ENCODE peak calls at places on chromosomes 16 and 17, in five cellular contexts. P is AG08395, I is GM12892, N is GM19239, D is left colon. J is an unnamed sample.

GRCh38 chr17:59221159-59221847 is 992 bp downstream of the GDPD1 start:
- DNase-seq in P (no peak), I (no peak), N (no peak), D (no peak), J (no peak)

GRCh38 chr17:43169561-43170139 is 1.4 kb upstream of the NBR1 start:
- DNase-seq in P (no peak), I (peak; percentile 32), N (no peak), D (peak; percentile 51), J (peak; percentile 26)

GRCh38 chr17:64608571-64608981 is 53.5 kb downstream of the SMURF2 start:
- DNase-seq in P (no peak), I (no peak), N (no peak), D (no peak), J (no peak)

GRCh38 chr16:79267781-79268180 is 332.8 kb downstream of the MAF start:
- DNase-seq in P (no peak), I (no peak), N (no peak), D (no peak), J (no peak)

GRCh38 chr17:65191805-65192740 is 54.9 kb downstream of the RGS9 start:
- DNase-seq in P (peak; percentile 53), I (no peak), N (no peak), D (no peak), J (no peak)

GRCh38 chr16:30637952-30638351 is 12.8 kb upstream of the PRR14 start:
- DNase-seq in P (peak; percentile 49), I (no peak), N (no peak), D (no peak), J (peak; percentile 74)

GRCh38 chr16:47143329-47143676 is 442 bp downstream of the NETO2 start:
- DNase-seq in P (peak; percentile 45), I (peak; percentile 74), N (peak; percentile 85), D (peak; percentile 75), J (peak; percentile 75)

GRCh38 chr17:74271902-74272563 is 2.0 kb upstream of the DNAI2 start:
- DNase-seq in P (no peak), I (no peak), N (no peak), D (no peak), J (no peak)

GRCh38 chr17:27321372-27321771 is 27.5 kb downstream of the WSB1 start:
- DNase-seq in P (no peak), I (no peak), N (no peak), D (no peak), J (no peak)

GRCh38 chr16:11801481-11802021 is 4.5 kb upstream of the ZC3H7A start:
- DNase-seq in P (peak; percentile 27), I (no peak), N (no peak), D (no peak), J (no peak)

GRCh38 chr17:75490173-75490743 is 25.1 kb downstream of the CASKIN2 start:
- DNase-seq in P (no peak), I (no peak), N (no peak), D (peak; percentile 71), J (no peak)

GRCh38 chr17:65027305-65027704 is 29.2 kb downstream of the GNA13 start:
- DNase-seq in P (peak; percentile 45), I (peak; percentile 31), N (no peak), D (no peak), J (peak; percentile 17)

GRCh38 chr16:29909398-29909797 is 9.1 kb downstream of the ASPHD1 start:
- DNase-seq in P (no peak), I (no peak), N (no peak), D (no peak), J (no peak)

GRCh38 chr16:71421911-71422310 is 19.9 kb downstream of the TLE7 start:
- DNase-seq in P (no peak), I (no peak), N (no peak), D (peak; percentile 35), J (peak; percentile 28)

GRCh38 chr17:64736804-64737492 is 74.8 kb upstream of the SMURF2 start:
- DNase-seq in P (no peak), I (no peak), N (no peak), D (peak; percentile 55), J (peak; percentile 32)

GRCh38 chr17:83171661-83172060 is 92.3 kb downstream of the METRNL start:
- DNase-seq in P (peak; percentile 56), I (no peak), N (no peak), D (peak; percentile 5), J (no peak)

GRCh38 chr16:2963611-2964415 is at the start of gene KREMEN2:
- DNase-seq in P (no peak), I (no peak), N (no peak), D (peak; percentile 29), J (peak; percentile 96)

GRCh38 chr17:71503710-71504471 is 616.9 kb upstream of the SOX9 start:
- DNase-seq in P (no peak), I (no peak), N (no peak), D (no peak), J (no peak)

GRCh38 chr16:19907161-19907992 is 22.7 kb upstream of the GPRC5B start:
- DNase-seq in P (peak; percentile 85), I (peak; percentile 58), N (peak; percentile 61), D (peak; percentile 49), J (peak; percentile 90)

GRCh38 chr17:59840908-59841666 is 51.7 kb downstream of the TUBD1 start:
- DNase-seq in P (no peak), I (no peak), N (no peak), D (no peak), J (no peak)

GRCh38 chr17:82062076-82062983 is 3.3 kb downstream of the DUS1L start:
- DNase-seq in P (no peak), I (no peak), N (no peak), D (no peak), J (no peak)

GRCh38 chr17:69499301-69499700 is 84.8 kb downstream of the MAP2K6 start:
- DNase-seq in P (no peak), I (no peak), N (no peak), D (no peak), J (no peak)

GRCh38 chr17:20997711-20998570 is 44.9 kb downstream of the USP22 start:
- DNase-seq in P (no peak), I (no peak), N (no peak), D (no peak), J (no peak)

GRCh38 chr16:30030841-30031413 is at the start of gene TLCD3B:
- DNase-seq in P (no peak), I (no peak), N (no peak), D (no peak), J (peak; percentile 62)

GRCh38 chr17:80881321-80881720 is 110.3 kb upstream of the CHMP6 start:
- DNase-seq in P (no peak), I (no peak), N (no peak), D (no peak), J (no peak)

GRCh38 chr17:39740357-39741111 is 2.8 kb downstream of the GRB7 start:
- DNase-seq in P (peak; percentile 34), I (peak; percentile 13), N (no peak), D (peak; percentile 42), J (no peak)

GRCh38 chr17:846901-847777 is 65.0 kb downstream of the MRM3 start:
- DNase-seq in P (peak; percentile 69), I (no peak), N (no peak), D (no peak), J (no peak)

J was measured in SK-N-DZ.